ENCODE peak calls at places on chromosomes 6 and 20, in six cellular contexts. Z is IMR-90, S is tibial nerve, P is fibroblast of lung, O is right cardiac atrium, E is lower lobe of right lung. D is an unnamed sample.
A peak's percentile ranks its signal among the peaks of the same experiment; 100 is the strongest.

GRCh38 chr20:43541214-43541613 is 17.6 kb upstream of the SGK2 start:
- DNase-seq in E (no peak), S (no peak), Z (peak; percentile 44), O (no peak), P (peak; percentile 35), D (no peak)

GRCh38 chr20:4666001-4666470 is 55.7 kb upstream of the PRND start:
- DNase-seq in S (no peak), Z (peak; percentile 49), P (peak; percentile 80), O (no peak), E (no peak), D (peak; percentile 21)

GRCh38 chr6:142760152-142760551 is 184.8 kb downstream of the HIVEP2 start:
- DNase-seq in O (no peak), S (no peak), P (peak; percentile 77), E (no peak), Z (peak; percentile 57), D (no peak)

GRCh38 chr6:35059606-35060355 is 81.4 kb downstream of the TCP11 start:
- DNase-seq in O (no peak), Z (no peak), S (no peak), P (no peak), E (no peak), D (no peak)

GRCh38 chr6:52377538-52378221 is 15.7 kb downstream of the PAQR8 start:
- DNase-seq in S (no peak), O (no peak), E (no peak), Z (no peak), P (no peak), D (no peak)

GRCh38 chr20:3786126-3786484 is 435 bp downstream of the CENPB start:
- DNase-seq in P (peak; percentile 69), E (peak; percentile 77), Z (peak; percentile 61), S (no peak), O (peak; percentile 85), D (no peak)

GRCh38 chr6:33429745-33430042 is 9.8 kb downstream of the SYNGAP1 start:
- DNase-seq in Z (no peak), E (no peak), S (no peak), O (no peak), P (no peak), D (no peak)

GRCh38 chr6:138654715-138655634 is 118.6 kb upstream of the CCDC28A start:
- DNase-seq in P (peak; percentile 70), S (no peak), E (no peak), Z (peak; percentile 15), O (no peak), D (no peak)

GRCh38 chr20:50467618-50468373 is 42.4 kb upstream of the PTPN1 start:
- DNase-seq in O (peak; percentile 62), P (peak; percentile 55), E (peak; percentile 52), S (no peak), Z (peak; percentile 50), D (no peak)

GRCh38 chr6:131015630-131016263 is 47.3 kb downstream of the EPB41L2 start:
- DNase-seq in Z (peak; percentile 59), O (peak; percentile 56), P (peak; percentile 80), E (no peak), S (peak; percentile 46), D (no peak)

GRCh38 chr20:23655551-23656211 is 17.9 kb upstream of the CST3 start:
- DNase-seq in S (peak; percentile 41), P (no peak), O (peak; percentile 91), E (peak; percentile 84), Z (no peak), D (no peak)

GRCh38 chr6:16704706-16705402 is 56.4 kb downstream of the ATXN1 start:
- DNase-seq in O (no peak), S (no peak), Z (peak; percentile 79), P (peak; percentile 88), E (no peak), D (no peak)

GRCh38 chr6:160270347-160270746 is 11.7 kb upstream of the SLC22A2 start:
- DNase-seq in S (no peak), Z (no peak), E (no peak), P (no peak), O (no peak), D (no peak)

GRCh38 chr6:154410619-154411044 is 54.0 kb upstream of the IPCEF1 start:
- DNase-seq in O (peak; percentile 61), Z (peak; percentile 97), E (no peak), P (peak; percentile 99), S (peak; percentile 43), D (no peak)

GRCh38 chr20:11810316-11811130 is 107.2 kb upstream of the BTBD3 start:
- DNase-seq in Z (peak; percentile 91), O (no peak), S (no peak), P (peak; percentile 88), E (no peak), D (no peak)

GRCh38 chr6:83199865-83200230 is 6.7 kb downstream of the RWDD2A start:
- DNase-seq in P (peak; percentile 84), O (no peak), E (no peak), S (no peak), Z (peak; percentile 92), D (no peak)

GRCh38 chr6:129280719-129281118 is 397.8 kb downstream of the LAMA2 start:
- DNase-seq in E (no peak), O (peak; percentile 36), P (no peak), Z (no peak), S (no peak), D (peak; percentile 44)

GRCh38 chr20:9409352-9409751 is 105.0 kb upstream of the LAMP5 start:
- DNase-seq in O (no peak), E (no peak), P (peak; percentile 76), S (no peak), Z (peak; percentile 60), D (no peak)

GRCh38 chr6:52575490-52575868 is 1.4 kb downstream of the TRAM2 start:
- DNase-seq in S (no peak), E (no peak), O (no peak), P (peak; percentile 36), Z (no peak), D (no peak)

GRCh38 chr20:46336735-46337134 is 28.4 kb upstream of the CDH22 start:
- DNase-seq in Z (no peak), E (no peak), P (no peak), O (no peak), S (no peak), D (no peak)

GRCh38 chr6:131995924-131996323 is 44.8 kb upstream of the CCN2 start:
- DNase-seq in E (no peak), O (no peak), S (no peak), Z (peak; percentile 94), P (peak; percentile 92), D (no peak)

GRCh38 chr6:48449002-48449401 is 338.0 kb upstream of the PTCHD4 start:
- DNase-seq in P (peak; percentile 3), O (no peak), E (no peak), Z (peak; percentile 19), S (no peak), D (no peak)

GRCh38 chr6:107870379-107870778 is 46.3 kb upstream of the SCML4 start:
- DNase-seq in Z (peak; percentile 80), S (no peak), P (peak; percentile 35), O (no peak), E (no peak), D (no peak)

GRCh38 chr20:49938173-49939163 is 2.3 kb downstream of the RNF114 start:
- DNase-seq in Z (peak; percentile 82), E (no peak), S (peak; percentile 57), P (peak; percentile 71), O (peak; percentile 86), D (no peak)

GRCh38 chr20:31374346-31374745 is 5.9 kb downstream of the DEFB118 start:
- DNase-seq in E (no peak), S (no peak), O (no peak), Z (no peak), P (no peak), D (no peak)
- H3K9me3 ChIP-seq in E (no peaks in the 10 kb centered on the region), S (no peaks in the 10 kb centered on the region), O (peaks cover 2% of the 10 kb centered on the region), Z (no peaks in the 10 kb centered on the region), P (no peaks in the 10 kb centered on the region), D (no peaks in the 10 kb centered on the region)

GRCh38 chr6:165229216-165229615 is 80.2 kb downstream of the C6orf118 start:
- DNase-seq in Z (no peak), O (no peak), E (no peak), P (no peak), S (no peak), D (no peak)
- H3K9me3 ChIP-seq in Z (peaks cover 30% of the 10 kb centered on the region), O (no peaks in the 10 kb centered on the region), E (no peaks in the 10 kb centered on the region), P (no peaks in the 10 kb centered on the region), S (no peaks in the 10 kb centered on the region), D (peaks cover 3% of the 10 kb centered on the region)

DNA sequence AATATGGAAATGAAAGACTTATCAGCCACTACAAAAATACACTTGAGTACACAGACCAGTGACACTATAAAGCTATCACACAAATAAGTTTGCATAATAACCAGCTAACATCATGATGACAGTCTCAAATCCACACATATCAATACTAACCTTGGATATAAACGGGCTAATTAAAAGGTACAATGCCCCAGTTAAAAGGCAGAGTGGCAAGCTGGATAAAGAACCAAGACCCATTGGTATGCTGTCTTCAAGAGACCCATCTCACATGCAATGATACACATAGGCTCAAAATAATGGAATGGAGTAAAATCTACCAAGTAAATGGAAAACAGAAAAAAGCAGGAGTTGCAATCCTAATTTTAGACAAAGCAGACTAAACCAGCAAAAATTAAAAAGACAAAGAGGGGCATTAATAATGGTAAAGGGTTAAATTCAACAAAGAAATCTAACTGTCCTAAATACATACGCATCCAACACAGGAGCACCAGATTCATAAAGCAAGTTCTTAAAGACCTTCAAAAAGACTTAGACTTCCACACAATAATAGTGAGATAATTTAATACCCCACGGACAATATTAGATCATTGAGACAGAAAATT is 163.3 kb downstream of the CD24 start:
- DNase-seq in Z (no peak), O (no peak), S (no peak), P (no peak), E (no peak), D (no peak)
- H3K9me3 ChIP-seq in Z (peaks cover 7% of the 10 kb centered on the region), O (no peaks in the 10 kb centered on the region), S (no peaks in the 10 kb centered on the region), P (no peaks in the 10 kb centered on the region), E (peaks cover 38% of the 10 kb centered on the region), D (peaks cover 14% of the 10 kb centered on the region)

DNA sequence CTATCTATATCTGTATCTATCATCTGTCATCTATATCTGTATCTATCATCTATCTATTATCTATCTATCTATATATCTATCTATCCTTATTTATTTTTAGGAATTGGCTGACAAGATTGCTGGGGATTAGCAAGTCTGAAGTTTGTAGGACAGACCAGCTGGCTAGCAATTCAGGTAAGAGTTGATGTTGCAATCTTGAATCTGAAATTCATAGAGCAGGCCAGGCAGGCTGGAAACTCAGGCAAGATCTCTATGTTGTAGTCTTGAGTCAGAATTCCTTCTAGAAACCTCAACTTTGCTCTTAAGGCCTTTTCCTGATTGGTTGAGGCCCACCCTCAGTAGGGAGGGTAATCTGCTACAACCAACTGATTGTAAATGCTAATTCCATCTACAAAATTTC is 19.1 kb downstream of the MAPK13 start:
- DNase-seq in P (no peak), S (no peak), E (no peak), Z (no peak), O (no peak), D (no peak)
- H3K9me3 ChIP-seq in P (no peaks in the 10 kb centered on the region), S (no peaks in the 10 kb centered on the region), E (no peaks in the 10 kb centered on the region), Z (peaks cover 2% of the 10 kb centered on the region), O (no peaks in the 10 kb centered on the region), D (peaks cover 4% of the 10 kb centered on the region)

GRCh38 chr20:56032251-56032650 is 26.9 kb upstream of the CBLN4 start:
- DNase-seq in Z (no peak), O (no peak), E (no peak), P (no peak), S (no peak), D (no peak)
- H3K9me3 ChIP-seq in Z (peaks cover 8% of the 10 kb centered on the region), O (peaks cover 2% of the 10 kb centered on the region), E (peaks cover 57% of the 10 kb centered on the region), P (no peaks in the 10 kb centered on the region), S (no peaks in the 10 kb centered on the region), D (no peaks in the 10 kb centered on the region)

D was measured in T-helper 17 cell.